ENCODE peak calls at places on chromosomes 5 and 9, in ten cellular contexts. W is esophagus squamous epithelium; Q is fibroblast of mammary gland; L is A549; N is astrocyte; S is CD8-positive, alpha-beta T cell; X is AG04449; T is ovary; E is astrocyte of the spinal cord; C is fibroblast of lung. V is an unnamed sample.

GRCh38 chr5:136056771-136057335 is 28.1 kb downstream of the TGFBI start:
- DNase-seq in L (no peak), E (no peak), S (no peak), N (no peak), X (no peak), T (no peak), C (no peak), W (no peak), Q (no peak), V (no peak)

GRCh38 chr9:84322830-84323229 is 17.7 kb downstream of the SLC28A3 start:
- DNase-seq in W (no peak), C (peak), X (peak), T (no peak), L (no peak), E (peak), Q (peak), N (peak), S (no peak), V (no peak)

GRCh38 chr5:45094876-45095275 is 286.1 kb downstream of the MRPS30 start:
- DNase-seq in N (no peak), L (no peak), W (no peak), S (no peak), X (no peak), T (no peak), Q (no peak), C (no peak), E (no peak), V (no peak)

GRCh38 chr5:65654713-65655112 is 29.9 kb downstream of the SHLD3 start:
- DNase-seq in S (no peak), E (no peak), L (no peak), X (no peak), Q (no peak), W (no peak), T (no peak), N (no peak), C (no peak), V (no peak)

GRCh38 chr5:36090033-36090432 is 23.4 kb upstream of the UGT3A2 start:
- DNase-seq in E (peak), L (no peak), T (no peak), X (no peak), C (peak), W (no peak), Q (peak), S (no peak), N (no peak), V (no peak)

GRCh38 chr9:130166399-130166798 is 5.8 kb upstream of the NCS1 start:
- DNase-seq in C (no peak), S (no peak), E (no peak), W (no peak), L (no peak), Q (no peak), N (no peak), X (no peak), T (no peak), V (no peak)

GRCh38 chr9:138022121-138022741 is 144.6 kb downstream of the CACNA1B start:
- DNase-seq in X (no peak), Q (no peak), E (no peak), L (peak), S (no peak), W (no peak), C (no peak), T (no peak), N (no peak), V (no peak)

GRCh38 chr9:73577867-73578266 is 426.2 kb downstream of the ANXA1 start:
- DNase-seq in C (no peak), W (no peak), E (peak), S (no peak), L (no peak), X (no peak), Q (peak), N (peak), T (no peak), V (no peak)

GRCh38 chr5:6686916-6687409 is 26.3 kb upstream of the TENT4A start:
- DNase-seq in C (peak), L (no peak), Q (peak), S (no peak), N (peak), W (no peak), X (no peak), E (peak), T (peak), V (no peak)

GRCh38 chr5:91884036-91884435 is 500.9 kb upstream of the ARRDC3 start:
- DNase-seq in Q (no peak), T (no peak), W (no peak), S (no peak), N (no peak), E (no peak), X (no peak), L (no peak), C (no peak), V (no peak)

GRCh38 chr5:170522211-170523128 is 18.6 kb downstream of the KCNIP1 start:
- DNase-seq in E (peak), S (no peak), N (peak), C (no peak), L (no peak), Q (peak), T (no peak), X (peak), W (no peak), V (peak)

GRCh38 chr5:134736173-134736812 is 2.1 kb upstream of the CAMLG start:
- DNase-seq in L (no peak), E (no peak), T (no peak), S (no peak), N (no peak), W (no peak), X (no peak), C (no peak), Q (no peak), V (no peak)

GRCh38 chr9:92055624-92056023 is 59.6 kb downstream of the SPTLC1 start:
- DNase-seq in S (no peak), L (no peak), E (no peak), T (no peak), X (no peak), N (no peak), C (no peak), W (no peak), Q (no peak), V (no peak)

DNA sequence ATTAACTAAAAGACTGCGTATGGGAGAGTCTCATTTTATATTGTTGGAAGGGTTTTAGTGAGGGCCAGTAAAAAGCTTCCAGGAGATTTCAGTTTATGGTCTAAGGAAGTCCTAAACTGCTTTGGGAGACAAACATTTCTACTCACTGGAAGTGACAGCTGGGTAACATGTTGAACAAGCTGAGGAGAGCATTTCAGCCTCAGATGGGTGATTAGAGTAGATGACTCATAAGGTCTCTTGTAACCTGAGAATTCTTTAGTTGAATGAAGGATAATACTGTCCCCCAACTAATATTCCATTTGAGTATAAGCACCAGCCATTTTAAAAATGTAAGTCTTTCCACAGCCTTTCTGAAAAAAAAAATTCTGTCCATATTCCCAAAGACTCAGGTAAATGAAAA is 218.0 kb upstream of the C9orf72 start:
- DNase-seq in Q (no peak), E (peak), S (no peak), L (no peak), N (no peak), W (no peak), T (no peak), X (no peak), C (no peak), V (no peak)
- H3K4me3 ChIP-seq in Q (no peak), E (no peak), S (no peak), L (no peak), N (no peak), W (no peak), T (no peak), X (no peak), C (no peak), V (no peak)

DNA sequence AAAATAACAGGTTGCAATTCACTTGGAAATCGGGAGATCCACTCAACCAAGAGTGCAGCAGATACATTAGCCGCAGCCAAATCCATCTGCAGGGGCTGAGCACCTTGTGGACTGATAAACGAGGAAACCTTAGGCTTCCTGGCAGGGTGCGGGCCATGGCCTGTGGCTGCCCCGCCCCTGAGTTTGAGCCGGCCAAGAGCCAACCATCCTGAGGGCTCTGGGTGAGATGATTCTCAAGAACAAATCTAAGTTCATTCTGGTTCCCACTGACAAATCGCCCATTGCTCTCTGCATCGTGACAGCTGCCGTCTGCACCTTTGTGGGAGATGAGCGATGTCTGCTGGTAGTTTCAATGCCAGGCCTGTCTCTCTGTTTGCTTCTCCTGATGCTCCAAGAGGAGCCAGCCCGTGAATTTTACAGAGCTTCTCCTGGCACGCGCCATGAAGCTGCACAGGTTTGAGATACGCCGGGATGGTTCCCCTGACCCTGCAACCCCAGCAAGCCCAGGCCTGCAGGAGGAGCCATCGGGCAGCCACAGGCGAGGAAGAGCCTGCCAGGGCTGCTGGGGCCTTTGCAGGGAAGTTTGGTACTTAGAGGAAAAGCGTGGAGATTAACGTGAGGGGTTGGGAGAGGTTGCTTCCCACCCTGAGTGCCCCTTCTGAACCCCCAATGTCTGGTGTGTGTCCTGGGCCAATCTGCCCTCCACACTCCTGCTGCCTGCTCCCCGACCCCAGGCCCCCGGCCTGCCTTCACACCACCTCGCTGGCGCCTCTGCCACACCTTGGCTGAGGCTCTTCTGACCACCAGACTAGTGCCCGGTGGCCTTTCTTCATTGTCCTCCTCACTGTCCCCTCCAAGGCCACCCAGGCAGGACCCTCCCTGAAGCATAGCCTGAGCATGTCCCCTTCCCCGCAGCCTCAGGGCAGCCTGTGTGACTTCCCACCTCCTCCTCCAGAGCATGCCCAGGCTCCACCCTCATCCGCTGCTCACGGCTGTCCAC is 154.2 kb downstream of the OLFM1 start:
- DNase-seq in E (no peak), X (no peak), L (no peak), Q (no peak), C (no peak), W (no peak), N (no peak), T (no peak), S (no peak), V (no peak)
- TF ChIP-seq CTCF in E (no peak), X (no peak), L (no peak), Q (no peak), C (no peak), W (no peak), N (no peak), T (no peak), S (no peak), V (no peak)

GRCh38 chr5:97531549-97531948 is 348.5 kb upstream of the RIOK2 start:
- DNase-seq in N (no peak), T (no peak), W (no peak), Q (no peak), E (no peak), C (no peak), S (no peak), X (no peak), L (no peak), V (no peak)

GRCh38 chr5:97528941-97529340 is 345.9 kb upstream of the RIOK2 start:
- DNase-seq in E (peak), T (no peak), W (no peak), C (peak), Q (peak), S (no peak), N (peak), L (no peak), X (no peak), V (peak)

GRCh38 chr5:97534166-97534565 is 351.1 kb upstream of the RIOK2 start:
- DNase-seq in N (peak), E (peak), W (no peak), S (no peak), C (peak), Q (peak), L (peak), T (no peak), X (peak), V (peak)

GRCh38 chr5:97525780-97526179 is 342.7 kb upstream of the RIOK2 start:
- DNase-seq in T (no peak), X (no peak), L (no peak), E (no peak), W (no peak), S (no peak), Q (no peak), N (no peak), C (no peak), V (no peak)

DNA sequence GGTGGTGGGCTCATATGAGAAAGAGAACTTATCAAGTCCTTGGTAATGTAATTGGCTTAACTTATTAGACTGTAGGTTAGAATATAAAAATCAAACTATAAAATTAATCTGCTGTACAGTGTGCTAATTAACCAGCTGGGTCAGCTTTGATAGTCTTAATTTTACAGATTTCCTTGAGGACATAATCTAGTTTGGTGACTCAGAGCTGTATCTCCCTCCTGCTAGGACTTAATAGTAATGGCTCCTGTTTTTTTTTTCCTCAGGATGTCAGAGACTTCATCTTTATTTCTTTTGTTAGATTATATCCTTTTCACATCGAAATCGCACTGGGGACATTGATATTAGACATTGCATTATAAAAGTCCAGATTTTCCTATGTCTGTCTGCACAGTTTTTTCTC is 346.3 kb upstream of the RIOK2 start:
- DNase-seq in C (no peak), W (no peak), E (peak), S (no peak), Q (peak), L (no peak), T (no peak), X (no peak), N (no peak), V (no peak)
- H3K4me3 ChIP-seq in C (no peak), W (no peak), E (no peak), S (no peak), Q (no peak), L (no peak), T (no peak), X (no peak), N (no peak), V (no peak)

GRCh38 chr5:57277085-57277484 is 103.2 kb downstream of the GPBP1 start:
- DNase-seq in C (peak), E (peak), X (no peak), W (no peak), T (no peak), S (no peak), N (peak), L (peak), Q (peak), V (no peak)
- TF ChIP-seq CTCF in C (no peak), E (no peak), X (peak), W (no peak), T (no peak), S (no peak), N (peak), L (peak), Q (peak), V (peak)

GRCh38 chr9:124270504-124271335 is 13.0 kb downstream of the NEK6 start:
- DNase-seq in N (no peak), S (no peak), T (no peak), Q (no peak), C (no peak), L (no peak), E (no peak), W (no peak), X (no peak), V (no peak)
- H3K4me3 ChIP-seq in N (no peak), S (no peak), T (no peak), Q (no peak), C (no peak), L (no peak), E (no peak), W (no peak), X (no peak), V (no peak)

GRCh38 chr9:96061293-96061987 is 185.9 kb downstream of the ERCC6L2 start:
- DNase-seq in L (peak), C (peak), N (peak), E (peak), Q (peak), W (no peak), X (no peak), T (no peak), S (peak), V (no peak)
- TF ChIP-seq CTCF in L (peak), C (peak), N (peak), E (peak), Q (peak), W (peak), X (peak), T (no peak), S (peak), V (peak)

DNA sequence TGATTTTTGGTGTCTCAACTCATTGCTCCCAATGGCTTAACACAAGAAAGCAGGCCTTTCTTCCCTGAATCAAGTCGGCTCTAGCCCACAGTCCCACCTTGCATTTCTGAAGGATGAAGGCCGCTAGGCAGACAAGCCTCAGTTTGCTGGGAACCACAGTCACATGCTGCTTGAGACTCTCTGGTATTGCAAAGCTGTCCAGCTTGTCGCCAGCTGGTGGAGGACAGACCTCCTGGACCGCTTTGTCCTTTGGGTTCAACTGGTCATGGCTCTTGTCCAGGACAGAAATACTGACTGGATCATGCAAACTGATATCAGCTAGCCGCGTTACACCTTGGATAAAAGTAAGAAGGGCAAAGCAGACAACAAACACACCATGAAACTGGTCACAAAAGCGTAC is 23.1 kb downstream of the DDX31 start:
- DNase-seq in L (no peak), X (no peak), W (no peak), C (peak), Q (peak), N (no peak), E (no peak), T (no peak), S (no peak), V (no peak)
- H3K4me3 ChIP-seq in L (no peak), X (no peak), W (no peak), C (no peak), Q (no peak), N (peak), E (no peak), T (no peak), S (no peak), V (no peak)

DNA sequence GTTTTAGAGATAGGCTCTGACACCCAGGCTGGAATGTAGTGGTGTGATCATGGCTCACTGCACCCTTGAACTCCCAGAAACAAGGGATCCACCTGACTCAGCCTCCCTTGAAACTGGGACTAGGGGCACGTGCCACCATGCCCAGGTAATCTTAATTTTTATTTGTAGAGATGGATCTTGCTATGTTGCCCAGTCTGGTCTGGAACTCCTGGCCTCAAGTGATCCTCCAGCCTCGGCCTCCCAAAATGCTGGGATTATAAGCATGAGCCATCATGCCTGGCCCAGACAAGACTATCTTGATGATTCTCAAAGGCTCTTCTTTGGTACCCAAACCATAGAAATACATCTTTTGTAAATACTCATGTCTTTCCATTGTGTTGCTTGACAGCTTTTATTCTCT is 10.8 kb downstream of the OSMR start:
- DNase-seq in L (no peak), T (no peak), C (no peak), Q (no peak), W (no peak), S (no peak), X (no peak), E (no peak), N (no peak), V (no peak)
- TF ChIP-seq CTCF in L (no peak), T (no peak), C (no peak), Q (no peak), W (no peak), S (no peak), X (no peak), E (no peak), N (no peak), V (no peak)